ENCODE peak calls at places on chromosomes 5 and 9, in ten cellular contexts. C, F, H, I, U, W, J, L, A and S are unnamed samples.

GRCh38 chr9:113511856-113512761 is 48.6 kb downstream of the RGS3 start:
- DNase-seq in F (peak), I (peak), U (peak), H (no peak), C (peak), J (peak), A (no peak), L (no peak), W (no peak), S (no peak)

GRCh38 chr9:127384901-127385300 is 12.1 kb upstream of the SLC2A8 start:
- DNase-seq in A (no peak), J (no peak), L (no peak), U (no peak), I (no peak), F (no peak), W (no peak), C (no peak), H (no peak), S (no peak)

GRCh38 chr5:53429706-53430105 is 50.7 kb upstream of the FST start:
- DNase-seq in F (no peak), C (no peak), A (no peak), J (no peak), L (no peak), W (no peak), H (no peak), U (no peak), I (no peak), S (no peak)

GRCh38 chr9:78666818-78667429 is 370.0 kb downstream of the PSAT1 start:
- DNase-seq in U (no peak), L (no peak), J (no peak), C (peak), W (no peak), I (no peak), H (no peak), F (no peak), A (no peak), S (no peak)

GRCh38 chr9:13083973-13084528 is 195.4 kb downstream of the MPDZ start:
- DNase-seq in C (peak), W (peak), I (no peak), F (no peak), A (peak), J (no peak), U (no peak), L (no peak), H (no peak), S (no peak)

GRCh38 chr9:121714873-121715272 is 63.4 kb downstream of the DAB2IP start:
- DNase-seq in I (no peak), H (no peak), C (no peak), U (no peak), A (no peak), F (no peak), L (no peak), W (no peak), J (no peak), S (no peak)

GRCh38 chr9:130220351-130220750 is 45.2 kb upstream of the HMCN2 start:
- DNase-seq in C (peak), H (no peak), W (no peak), J (no peak), L (no peak), U (peak), F (no peak), A (no peak), I (peak), S (no peak)

GRCh38 chr9:34097865-34098264 is 28.6 kb downstream of the DCAF12 start:
- DNase-seq in H (no peak), C (no peak), U (no peak), A (no peak), W (no peak), F (no peak), I (no peak), J (no peak), L (no peak), S (no peak)

GRCh38 chr9:33852216-33852826 is 35.4 kb downstream of the UBE2R2 start:
- DNase-seq in L (no peak), W (no peak), A (no peak), F (no peak), H (peak), U (peak), C (peak), J (peak), I (no peak), S (peak)

GRCh38 chr5:39191216-39191615 is 28.1 kb downstream of the FYB1 start:
- DNase-seq in C (no peak), F (no peak), U (no peak), L (no peak), A (no peak), I (no peak), H (no peak), J (no peak), W (no peak), S (no peak)

GRCh38 chr5:172439785-172440480 is 14.4 kb downstream of the SH3PXD2B start:
- DNase-seq in C (no peak), W (no peak), F (no peak), A (no peak), I (peak), J (no peak), H (no peak), U (no peak), L (no peak), S (no peak)

GRCh38 chr5:77843570-77844407 is 67.7 kb upstream of the TBCA start:
- DNase-seq in U (peak), W (no peak), A (no peak), F (no peak), J (no peak), I (peak), L (no peak), C (peak), H (no peak), S (no peak)

GRCh38 chr5:169106906-169107305 is 194.0 kb downstream of the SLIT3 start:
- DNase-seq in I (no peak), U (no peak), H (no peak), C (no peak), F (no peak), W (no peak), L (no peak), A (no peak), J (no peak), S (no peak)

GRCh38 chr5:50562694-50563093 is 103.7 kb upstream of the PARP8 start:
- DNase-seq in U (no peak), H (no peak), L (no peak), C (no peak), W (no peak), F (no peak), I (no peak), A (no peak), J (no peak), S (no peak)

GRCh38 chr9:73074176-73074708 is 77.4 kb upstream of the ANXA1 start:
- DNase-seq in W (no peak), L (no peak), I (no peak), H (no peak), J (no peak), U (no peak), C (peak), A (no peak), F (no peak), S (no peak)

GRCh38 chr9:109063765-109064164 is 50.5 kb upstream of the CTNNAL1 start:
- DNase-seq in L (no peak), U (peak), H (no peak), A (no peak), C (peak), J (no peak), F (no peak), I (no peak), W (no peak), S (no peak)

GRCh38 chr9:77616191-77616590 is 31.9 kb downstream of the GNA14 start:
- DNase-seq in L (no peak), J (no peak), I (no peak), U (no peak), C (no peak), W (no peak), H (no peak), A (no peak), F (no peak), S (no peak)

GRCh38 chr5:132011561-132012384 is at the start of gene ACSL6:
- DNase-seq in U (peak), C (no peak), I (peak), A (peak), F (no peak), L (no peak), H (peak), W (no peak), J (no peak), S (peak)

GRCh38 chr9:78261403-78262001 is 25.6 kb downstream of the CEP78 start:
- DNase-seq in U (peak), W (no peak), C (peak), I (no peak), F (no peak), J (no peak), L (no peak), H (no peak), A (peak), S (no peak)

GRCh38 chr5:171945066-171945465 is 61.4 kb downstream of the FBXW11 start:
- DNase-seq in C (peak), W (no peak), L (no peak), H (no peak), J (no peak), U (no peak), A (no peak), I (no peak), F (no peak), S (no peak)

GRCh38 chr5:136926073-136926472 is 560.7 kb upstream of the TRPC7 start:
- DNase-seq in C (no peak), L (no peak), F (no peak), U (no peak), H (no peak), J (no peak), I (no peak), W (no peak), A (no peak), S (no peak)

GRCh38 chr5:166014256-166014655 is 2277.2 kb upstream of the WWC1 start:
- DNase-seq in J (no peak), A (no peak), U (no peak), H (no peak), F (no peak), L (no peak), W (no peak), I (no peak), C (no peak), S (no peak)

GRCh38 chr9:12633016-12633765 is 60.0 kb upstream of the TYRP1 start:
- DNase-seq in J (no peak), H (no peak), A (no peak), U (no peak), W (no peak), L (no peak), F (no peak), C (no peak), I (peak), S (no peak)

GRCh38 chr9:93099551-93100264 is 3.7 kb downstream of the CARD19 start:
- DNase-seq in F (no peak), L (no peak), A (no peak), U (no peak), H (no peak), I (peak), J (no peak), W (no peak), C (no peak), S (peak)

GRCh38 chr9:137459601-137460362 is 648 bp upstream of the NSMF start:
- DNase-seq in L (no peak), H (no peak), C (no peak), J (no peak), W (no peak), U (no peak), A (no peak), I (peak), F (no peak), S (no peak)

GRCh38 chr5:6424110-6424659 is 24.5 kb upstream of the UBE2QL1 start:
- DNase-seq in F (no peak), C (no peak), W (no peak), U (no peak), L (no peak), I (no peak), J (no peak), H (no peak), A (no peak), S (no peak)

GRCh38 chr9:82436480-82436879 is 447.9 kb downstream of the SPATA31D1 start:
- DNase-seq in L (no peak), J (no peak), W (no peak), H (no peak), F (no peak), I (no peak), C (peak), A (no peak), U (no peak), S (no peak)

GRCh38 chr9:137739371-137739915 is 120.6 kb downstream of the EHMT1 start:
- DNase-seq in H (no peak), C (no peak), A (no peak), U (no peak), I (no peak), L (no peak), W (no peak), J (no peak), F (no peak), S (no peak)

GRCh38 chr9:85528142-85528541 is 213.6 kb downstream of the AGTPBP1 start:
- DNase-seq in W (no peak), U (peak), L (no peak), H (no peak), A (no peak), I (no peak), F (no peak), C (no peak), J (no peak), S (no peak)

GRCh38 chr5:45101146-45101545 is 292.4 kb downstream of the MRPS30 start:
- DNase-seq in L (no peak), A (no peak), F (no peak), I (no peak), H (no peak), J (no peak), W (no peak), U (no peak), C (no peak), S (no peak)

GRCh38 chr5:118889165-118889564 is 99.2 kb downstream of the DTWD2 start:
- DNase-seq in L (no peak), I (no peak), H (no peak), F (no peak), A (no peak), J (no peak), W (no peak), C (no peak), U (no peak), S (no peak)

GRCh38 chr5:75463726-75464125 is 47.7 kb downstream of the CERT1 start:
- DNase-seq in A (no peak), U (no peak), C (peak), I (no peak), F (no peak), J (no peak), H (no peak), L (no peak), W (no peak), S (no peak)

GRCh38 chr9:132575005-132575609 is 7.3 kb upstream of the BARHL1 start:
- DNase-seq in U (peak), F (no peak), I (no peak), L (peak), J (no peak), A (peak), H (peak), W (peak), C (peak), S (peak)

GRCh38 chr5:158320178-158320674 is 461.3 kb upstream of the CLINT1 start:
- DNase-seq in U (peak), I (no peak), J (no peak), F (no peak), C (no peak), L (no peak), A (no peak), W (no peak), H (no peak), S (no peak)

GRCh38 chr5:138316355-138316754 is 15.2 kb downstream of the CDC25C start:
- DNase-seq in J (no peak), U (peak), C (no peak), I (no peak), A (no peak), F (no peak), W (no peak), L (no peak), H (no peak), S (no peak)

GRCh38 chr9:3186751-3187150 is 339.1 kb downstream of the RFX3 start:
- DNase-seq in H (no peak), C (no peak), A (no peak), I (no peak), U (no peak), W (no peak), L (no peak), F (no peak), J (no peak), S (no peak)

GRCh38 chr5:133385346-133385745 is 227.0 kb downstream of the FSTL4 start:
- DNase-seq in A (no peak), J (no peak), C (no peak), L (no peak), U (no peak), F (no peak), H (no peak), W (no peak), I (no peak), S (no peak)

GRCh38 chr9:100472725-100473261 is at the start of gene TMEFF1:
- DNase-seq in W (no peak), I (peak), U (peak), F (no peak), J (peak), H (peak), A (peak), C (no peak), L (peak), S (peak)